ENCODE peak calls at places on chromosomes 16 and 17, in six cellular contexts. C is AG04449, Y is Peyer's patch, W is fibroblast of the aortic adventitia, T is MM.1S, V is cardiac fibroblast. R is an unnamed sample.

GRCh38 chr16:47732806-47733150 is 271.6 kb downstream of the PHKB start:
- DNase-seq in V (peak), C (peak), W (peak), T (no peak), Y (no peak), R (peak)

GRCh38 chr16:17476414-17477259 is 5.9 kb upstream of the XYLT1 start:
- DNase-seq in T (peak), C (no peak), V (peak), Y (peak), W (peak), R (peak)

GRCh38 chr16:22353933-22354541 is 20.4 kb downstream of the CDR2 start:
- DNase-seq in W (no peak), Y (no peak), V (no peak), T (no peak), C (no peak), R (no peak)

GRCh38 chr17:44382917-44383316 is 6.5 kb downstream of the ITGA2B start:
- DNase-seq in W (no peak), V (no peak), C (no peak), Y (no peak), T (no peak), R (no peak)

GRCh38 chr16:88087517-88087877 is 136.3 kb downstream of the BANP start:
- DNase-seq in C (no peak), V (no peak), T (no peak), Y (no peak), W (no peak), R (no peak)

GRCh38 chr16:75011634-75012307 is 12.9 kb downstream of the ZNRF1 start:
- DNase-seq in Y (no peak), W (peak), C (peak), T (no peak), V (peak), R (peak)

GRCh38 chr17:78966906-78967600 is 12.7 kb downstream of the LGALS3BP start:
- DNase-seq in V (no peak), Y (no peak), C (no peak), T (no peak), W (no peak), R (no peak)

GRCh38 chr17:27982688-27983087 is 59.8 kb upstream of the NLK start:
- DNase-seq in C (no peak), V (no peak), W (no peak), Y (no peak), T (no peak), R (no peak)

GRCh38 chr16:6081320-6081976 is 983.9 kb upstream of the EEF2KMT start:
- DNase-seq in Y (peak), C (no peak), T (peak), V (peak), W (no peak), R (no peak)

GRCh38 chr17:9371019-9371418 is 204.6 kb downstream of the STX8 start:
- DNase-seq in C (no peak), T (no peak), Y (no peak), V (peak), W (peak), R (peak)

GRCh38 chr16:31477220-31478216 is 5.4 kb upstream of the SLC5A2 start:
- DNase-seq in T (peak), V (no peak), W (no peak), Y (peak), C (no peak), R (no peak)

GRCh38 chr17:8799001-8799850 is at the start of gene MFSD6L:
- DNase-seq in C (no peak), W (no peak), V (no peak), T (no peak), Y (peak), R (peak)

GRCh38 chr17:81980752-81981239 is 3.4 kb downstream of the ASPSCR1 start:
- DNase-seq in W (no peak), C (no peak), T (peak), V (no peak), Y (no peak), R (no peak)

GRCh38 chr17:58525239-58525638 is 10.8 kb upstream of the MTMR4 start:
- DNase-seq in V (peak), W (peak), T (no peak), C (peak), Y (peak), R (peak)

GRCh38 chr17:33389506-33390141 is 96.5 kb upstream of the ASIC2 start:
- DNase-seq in C (no peak), T (no peak), Y (no peak), W (peak), V (no peak), R (no peak)

GRCh38 chr16:2836646-2837508 is 6.8 kb downstream of the ZG16B start:
- DNase-seq in W (peak), T (no peak), C (no peak), Y (no peak), V (no peak), R (no peak)

GRCh38 chr17:72404872-72405271 is 284.1 kb downstream of the SOX9 start:
- DNase-seq in T (no peak), V (peak), C (no peak), W (peak), Y (no peak), R (peak)

GRCh38 chr16:75025766-75026165 is 26.9 kb downstream of the ZNRF1 start:
- DNase-seq in T (no peak), Y (no peak), C (no peak), W (peak), V (no peak), R (peak)

GRCh38 chr17:19447085-19447583 is 36.1 kb downstream of the RNF112 start:
- DNase-seq in C (peak), T (peak), W (peak), V (peak), Y (peak), R (peak)

GRCh38 chr17:17741346-17742023 is 60.2 kb downstream of the RAI1 start:
- DNase-seq in C (no peak), Y (no peak), T (no peak), V (no peak), W (peak), R (no peak)

GRCh38 chr17:44982113-44982702 is 14.1 kb upstream of the C1QL1 start:
- DNase-seq in V (no peak), W (no peak), T (no peak), Y (no peak), C (no peak), R (no peak)

GRCh38 chr17:8822401-8823035 is 23.4 kb upstream of the MFSD6L start:
- DNase-seq in Y (peak), T (no peak), W (no peak), V (no peak), C (no peak), R (no peak)

GRCh38 chr17:6413073-6413472 is 21.8 kb downstream of the AIPL1 start:
- DNase-seq in Y (no peak), C (no peak), T (peak), W (peak), V (peak), R (no peak)
- TF ChIP-seq CTCF in Y (peak), C (peak), T (peak), W (peak), V (peak), R (peak)

GRCh38 chr17:51888823-51889222 is 269.7 kb downstream of the CA10 start:
- DNase-seq in Y (no peak), T (no peak), V (no peak), C (no peak), W (no peak), R (no peak)

DNA sequence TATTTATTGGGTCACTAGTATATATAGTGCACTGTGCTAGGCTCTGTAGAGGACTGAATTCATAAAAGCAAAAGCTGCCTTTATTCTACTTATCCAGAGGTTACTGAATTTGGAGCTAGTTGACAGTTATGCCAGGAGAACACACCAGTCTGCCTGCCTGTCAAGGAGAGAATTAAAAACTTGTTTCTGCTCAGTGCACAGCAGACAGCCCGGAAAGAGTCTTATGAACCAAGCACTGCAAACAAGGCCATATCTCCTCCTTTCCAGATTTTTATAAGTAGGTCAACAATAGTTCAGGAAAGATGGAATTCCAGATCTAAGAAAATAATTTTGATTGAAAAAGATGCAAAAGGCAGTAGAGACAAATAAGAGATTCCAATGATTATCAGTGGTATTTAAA is 267.8 kb downstream of the CA10 start:
- DNase-seq in C (no peak), W (no peak), Y (no peak), V (no peak), T (no peak), R (no peak)
- TF ChIP-seq CTCF in C (no peak), W (no peak), Y (no peak), V (no peak), T (no peak), R (no peak)

DNA sequence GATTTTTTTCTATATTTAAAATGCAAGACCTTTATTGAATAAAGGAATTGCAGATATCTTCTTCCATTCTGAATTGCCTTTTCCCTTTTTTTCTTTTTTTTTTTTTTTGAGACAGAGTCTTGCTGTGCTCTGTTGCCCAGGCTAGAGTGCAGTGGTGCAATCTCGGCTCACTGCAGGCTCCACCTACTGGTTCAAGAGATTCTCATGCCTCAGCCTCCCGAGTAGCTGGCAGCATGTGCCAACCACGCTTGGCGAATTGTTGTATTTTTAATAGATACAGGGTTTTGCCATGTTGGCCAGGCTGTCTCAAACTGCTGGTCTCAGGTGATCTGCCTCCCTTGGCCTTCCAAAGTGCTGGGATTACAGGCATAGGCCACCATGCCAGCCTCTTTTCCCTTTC is 151.5 kb downstream of the CEP112 start:
- DNase-seq in C (no peak), V (no peak), T (no peak), Y (no peak), W (no peak), R (no peak)
- TF ChIP-seq CTCF in C (no peak), V (no peak), T (no peak), Y (no peak), W (no peak), R (peak)

DNA sequence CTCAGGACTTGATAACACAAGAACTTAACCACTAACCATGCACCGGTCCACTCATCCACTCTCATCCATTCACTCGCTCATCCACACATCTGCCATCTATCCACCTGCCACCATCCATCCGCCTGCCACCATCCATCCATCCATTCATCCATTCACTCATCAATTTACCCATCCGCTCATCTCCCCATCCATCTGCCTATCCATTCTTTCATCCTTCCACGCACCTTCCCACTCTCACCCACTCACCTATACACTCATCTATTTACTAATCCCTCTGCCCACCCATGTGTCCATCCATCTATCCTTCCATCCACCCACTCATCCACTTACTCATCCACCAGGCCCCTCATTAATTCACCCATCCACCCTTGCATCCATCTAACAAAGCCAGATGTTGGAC is 131.0 kb downstream of the MRM1 start:
- DNase-seq in W (no peak), C (no peak), V (no peak), T (no peak), Y (no peak), R (no peak)
- TF ChIP-seq CTCF in W (no peak), C (no peak), V (no peak), T (no peak), Y (no peak), R (no peak)

GRCh38 chr17:60036796-60037677 is 41.7 kb downstream of the HEATR6 start:
- DNase-seq in C (no peak), V (peak), W (peak), Y (peak), T (peak), R (peak)
- TF ChIP-seq CTCF in C (peak), V (peak), W (peak), Y (peak), T (peak), R (peak)

GRCh38 chr17:48162946-48163506 is 55.5 kb downstream of the SNX11 start:
- DNase-seq in T (peak), C (no peak), Y (peak), V (peak), W (peak), R (no peak)
- TF ChIP-seq CTCF in T (no peak), C (no peak), Y (no peak), V (no peak), W (no peak), R (no peak)

GRCh38 chr17:63436523-63437110 is 9.5 kb downstream of the CYB561 start:
- DNase-seq in Y (no peak), W (peak), T (no peak), C (no peak), V (no peak), R (no peak)
- TF ChIP-seq CTCF in Y (no peak), W (peak), T (no peak), C (no peak), V (no peak), R (peak)

R was measured in brain microvascular endothelial cell.